ENCODE peak calls at places on chromosomes 12 and 14, in seven cellular contexts. One of them, this sample, is unnamed.

GRCh38 chr14:96051642-96052540 is 12.7 kb downstream of the C14orf132 start:
- DNase-seq in substantia nigra: no peak
- DNase-seq in lower lobe of right lung: no peak
- DNase-seq in transverse colon: no peak
- DNase-seq in GM23248: no peak
- DNase-seq in ovary: no peak
- DNase-seq in GM12878: no peak
- DNase-seq in this sample: no peak

GRCh38 chr14:87076146-87076545 is 916.8 kb downstream of the GALC start:
- DNase-seq in transverse colon: no peak
- DNase-seq in GM12878: no peak
- DNase-seq in GM23248: no peak
- DNase-seq in substantia nigra: no peak
- DNase-seq in ovary: no peak
- DNase-seq in lower lobe of right lung: no peak
- DNase-seq in this sample: no peak

GRCh38 chr14:68282479-68283377 is 463.1 kb downstream of the RAD51B start:
- DNase-seq in lower lobe of right lung: no peak
- DNase-seq in transverse colon: no peak
- DNase-seq in GM12878: peak
- DNase-seq in substantia nigra: no peak
- DNase-seq in ovary: no peak
- DNase-seq in GM23248: no peak
- DNase-seq in this sample: no peak

GRCh38 chr12:18171571-18171970 is 81.6 kb upstream of the RERGL start:
- DNase-seq in ovary: no peak
- DNase-seq in GM12878: no peak
- DNase-seq in lower lobe of right lung: no peak
- DNase-seq in GM23248: peak
- DNase-seq in substantia nigra: no peak
- DNase-seq in transverse colon: no peak
- DNase-seq in this sample: no peak

GRCh38 chr14:35858521-35859209 is 32.5 kb downstream of the BRMS1L start:
- DNase-seq in lower lobe of right lung: no peak
- DNase-seq in GM23248: peak
- DNase-seq in ovary: no peak
- DNase-seq in transverse colon: no peak
- DNase-seq in GM12878: no peak
- DNase-seq in substantia nigra: no peak
- DNase-seq in this sample: no peak

GRCh38 chr14:89600950-89601826 is 184.2 kb upstream of the FOXN3 start:
- DNase-seq in transverse colon: no peak
- DNase-seq in ovary: no peak
- DNase-seq in GM12878: no peak
- DNase-seq in substantia nigra: no peak
- DNase-seq in lower lobe of right lung: no peak
- DNase-seq in GM23248: peak
- DNase-seq in this sample: no peak

GRCh38 chr14:100586520-100587247 is 533 bp downstream of the BEGAIN start:
- DNase-seq in GM23248: peak
- DNase-seq in GM12878: no peak
- DNase-seq in transverse colon: peak
- DNase-seq in lower lobe of right lung: peak
- DNase-seq in substantia nigra: no peak
- DNase-seq in ovary: peak
- DNase-seq in this sample: no peak

GRCh38 chr12:90128526-90128925 is 419.9 kb upstream of the ATP2B1 start:
- DNase-seq in GM12878: no peak
- DNase-seq in lower lobe of right lung: no peak
- DNase-seq in ovary: no peak
- DNase-seq in GM23248: no peak
- DNase-seq in substantia nigra: no peak
- DNase-seq in transverse colon: no peak
- DNase-seq in this sample: no peak

GRCh38 chr14:25394791-25395391 is 344.9 kb upstream of the STXBP6 start:
- DNase-seq in GM12878: no peak
- DNase-seq in lower lobe of right lung: no peak
- DNase-seq in ovary: no peak
- DNase-seq in substantia nigra: no peak
- DNase-seq in transverse colon: no peak
- DNase-seq in GM23248: no peak
- DNase-seq in this sample: no peak

GRCh38 chr12:83097656-83098055 is 410.9 kb downstream of the TMTC2 start:
- DNase-seq in substantia nigra: no peak
- DNase-seq in transverse colon: no peak
- DNase-seq in GM12878: no peak
- DNase-seq in lower lobe of right lung: no peak
- DNase-seq in ovary: no peak
- DNase-seq in GM23248: no peak
- DNase-seq in this sample: no peak

GRCh38 chr14:31020834-31021575 is 4.4 kb upstream of the AP4S1 start:
- DNase-seq in GM23248: no peak
- DNase-seq in lower lobe of right lung: no peak
- DNase-seq in ovary: no peak
- DNase-seq in transverse colon: no peak
- DNase-seq in GM12878: no peak
- DNase-seq in substantia nigra: no peak
- DNase-seq in this sample: no peak

GRCh38 chr12:105613269-105613668 is 282.8 kb downstream of the C12orf75 start:
- DNase-seq in lower lobe of right lung: no peak
- DNase-seq in GM12878: no peak
- DNase-seq in ovary: no peak
- DNase-seq in GM23248: no peak
- DNase-seq in substantia nigra: no peak
- DNase-seq in transverse colon: no peak
- DNase-seq in this sample: no peak

GRCh38 chr14:31420013-31420318 is 384 bp downstream of the HEATR5A start:
- DNase-seq in lower lobe of right lung: peak
- DNase-seq in GM12878: no peak
- DNase-seq in transverse colon: peak
- DNase-seq in GM23248: no peak
- DNase-seq in substantia nigra: peak
- DNase-seq in ovary: peak
- DNase-seq in this sample: no peak

GRCh38 chr14:105026033-105026785 is 5.3 kb upstream of the CDCA4 start:
- DNase-seq in ovary: no peak
- DNase-seq in lower lobe of right lung: no peak
- DNase-seq in GM12878: peak
- DNase-seq in GM23248: peak
- DNase-seq in transverse colon: no peak
- DNase-seq in substantia nigra: no peak
- DNase-seq in this sample: no peak

GRCh38 chr12:57090924-57091632 is 2.2 kb downstream of the NAB2 start:
- DNase-seq in GM12878: no peak
- DNase-seq in lower lobe of right lung: no peak
- DNase-seq in GM23248: peak
- DNase-seq in ovary: peak
- DNase-seq in substantia nigra: peak
- DNase-seq in transverse colon: no peak
- DNase-seq in this sample: no peak

GRCh38 chr14:70022771-70023445 is 143.7 kb downstream of the SMOC1 start:
- DNase-seq in ovary: no peak
- DNase-seq in transverse colon: no peak
- DNase-seq in substantia nigra: no peak
- DNase-seq in GM12878: no peak
- DNase-seq in GM23248: no peak
- DNase-seq in lower lobe of right lung: no peak
- DNase-seq in this sample: no peak
- H3K27ac ChIP-seq in ovary: no peak
- H3K27ac ChIP-seq in transverse colon: no peak
- H3K27ac ChIP-seq in substantia nigra: no peak
- H3K27ac ChIP-seq in GM12878: no peak
- H3K27ac ChIP-seq in GM23248: no peak
- H3K27ac ChIP-seq in lower lobe of right lung: no peak
- H3K27ac ChIP-seq in this sample: no peak

DNA sequence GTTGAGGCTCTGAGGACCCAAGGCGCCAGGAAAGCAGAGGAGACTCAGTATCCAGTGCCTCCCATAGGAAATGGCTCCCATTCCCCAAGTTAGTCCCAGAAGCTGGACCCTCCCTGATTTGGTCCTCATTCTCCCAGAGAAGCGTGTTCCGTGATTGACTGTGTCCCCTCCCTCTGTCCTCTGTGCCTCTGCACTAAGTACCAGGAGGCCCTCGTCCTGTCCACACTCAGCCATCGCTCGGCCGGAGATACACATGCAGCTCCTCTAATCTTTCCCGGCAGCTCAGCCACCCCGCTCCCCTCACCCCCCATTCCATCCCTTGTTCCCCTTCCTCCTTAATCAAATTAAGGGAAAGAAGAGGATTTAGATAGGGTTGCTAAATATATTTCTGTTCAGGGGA is 28.3 kb upstream of the ATP2A2 start:
- DNase-seq in GM23248: no peak
- DNase-seq in GM12878: no peak
- DNase-seq in substantia nigra: no peak
- DNase-seq in ovary: no peak
- DNase-seq in lower lobe of right lung: no peak
- DNase-seq in transverse colon: no peak
- DNase-seq in this sample: no peak
- H3K27ac ChIP-seq in GM23248: no peak
- H3K27ac ChIP-seq in GM12878: no peak
- H3K27ac ChIP-seq in substantia nigra: no peak
- H3K27ac ChIP-seq in ovary: no peak
- H3K27ac ChIP-seq in lower lobe of right lung: no peak
- H3K27ac ChIP-seq in transverse colon: no peak
- H3K27ac ChIP-seq in this sample: no peak

DNA sequence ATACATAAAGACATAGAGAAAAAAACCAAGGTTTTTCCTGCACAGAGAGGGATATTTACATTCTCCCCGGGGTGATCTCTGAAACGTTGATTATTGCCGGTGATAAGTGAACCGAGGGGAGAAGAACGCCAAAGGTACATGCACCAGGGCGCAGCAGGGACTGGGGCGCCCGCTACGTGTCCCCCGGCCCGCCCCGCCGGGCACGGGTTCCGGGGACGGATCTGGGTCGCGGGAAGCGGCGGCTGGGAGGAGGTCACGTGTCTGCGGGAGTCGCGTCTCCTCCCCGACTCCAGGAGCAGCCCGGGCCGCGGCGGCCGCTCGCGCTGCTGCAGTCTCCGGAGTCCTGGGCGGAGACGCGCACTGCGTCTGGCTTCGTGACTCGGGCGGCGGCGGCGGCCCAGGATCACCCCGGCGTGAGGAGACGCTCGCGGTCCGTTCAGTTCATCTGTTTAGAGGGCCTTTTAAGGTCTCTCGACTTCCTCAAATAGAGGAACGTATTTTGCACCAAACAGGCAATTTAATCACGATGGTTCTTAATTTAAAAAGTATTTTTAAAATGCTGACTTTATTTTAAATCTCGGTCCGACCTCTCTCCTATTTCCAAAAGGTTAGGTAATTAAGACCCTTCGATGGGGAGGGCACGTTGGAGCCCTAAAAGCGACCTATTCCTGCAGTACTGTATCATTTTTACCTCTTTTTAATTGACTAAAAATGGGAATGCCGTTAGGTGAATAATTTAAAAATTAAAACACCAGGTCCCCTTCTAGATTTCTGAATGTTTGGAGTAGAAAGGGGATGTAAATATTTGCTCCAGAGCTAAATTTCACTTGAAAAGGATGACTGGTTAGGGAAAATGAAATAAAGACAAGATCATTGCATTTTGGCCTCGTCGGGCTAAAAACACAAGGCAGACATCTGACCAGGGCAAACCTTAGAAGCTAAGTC is 1.8 kb upstream of the BHLHE41 start:
- DNase-seq in GM23248: peak
- DNase-seq in substantia nigra: peak
- DNase-seq in ovary: peak
- DNase-seq in transverse colon: peak
- DNase-seq in GM12878: no peak
- DNase-seq in lower lobe of right lung: peak
- DNase-seq in this sample: peak
- H3K27ac ChIP-seq in GM23248: peak
- H3K27ac ChIP-seq in substantia nigra: peak
- H3K27ac ChIP-seq in ovary: peak
- H3K27ac ChIP-seq in transverse colon: peak
- H3K27ac ChIP-seq in GM12878: no peak
- H3K27ac ChIP-seq in lower lobe of right lung: peak
- H3K27ac ChIP-seq in this sample: no peak

DNA sequence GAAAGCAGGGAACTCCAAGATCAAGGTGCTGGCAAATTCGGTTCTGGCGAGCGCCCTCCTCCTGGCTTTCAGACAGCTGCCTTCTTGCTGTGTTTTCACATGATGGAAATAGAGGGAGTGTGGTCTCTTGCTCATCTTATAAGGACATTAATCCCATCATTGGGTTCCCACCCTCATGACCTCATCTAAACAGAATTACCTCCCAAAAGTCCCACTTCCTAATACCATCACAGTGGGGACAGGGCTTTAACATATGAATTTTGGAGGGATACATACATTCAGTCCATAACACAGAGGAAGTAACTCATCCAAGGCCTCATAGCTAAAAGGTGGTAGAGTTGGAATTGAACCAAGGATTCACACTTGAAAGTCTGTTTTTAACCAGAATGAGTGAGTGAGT is 28.6 kb downstream of the DYRK2 start:
- DNase-seq in ovary: no peak
- DNase-seq in GM23248: peak
- DNase-seq in transverse colon: no peak
- DNase-seq in substantia nigra: no peak
- DNase-seq in GM12878: no peak
- DNase-seq in lower lobe of right lung: no peak
- DNase-seq in this sample: no peak
- H3K27ac ChIP-seq in ovary: no peak
- H3K27ac ChIP-seq in GM23248: peak
- H3K27ac ChIP-seq in transverse colon: no peak
- H3K27ac ChIP-seq in substantia nigra: no peak
- H3K27ac ChIP-seq in GM12878: no peak
- H3K27ac ChIP-seq in lower lobe of right lung: no peak
- H3K27ac ChIP-seq in this sample: no peak

GRCh38 chr12:116202433-116202832 is 75.1 kb downstream of the MED13L start:
- DNase-seq in GM12878: no peak
- DNase-seq in transverse colon: no peak
- DNase-seq in substantia nigra: no peak
- DNase-seq in GM23248: peak
- DNase-seq in lower lobe of right lung: no peak
- DNase-seq in ovary: no peak
- DNase-seq in this sample: no peak

GRCh38 chr12:116202940-116203339 is 74.6 kb downstream of the MED13L start:
- DNase-seq in GM23248: peak
- DNase-seq in ovary: no peak
- DNase-seq in substantia nigra: no peak
- DNase-seq in GM12878: no peak
- DNase-seq in lower lobe of right lung: no peak
- DNase-seq in transverse colon: no peak
- DNase-seq in this sample: no peak

GRCh38 chr12:116200812-116201211 is 76.7 kb downstream of the MED13L start:
- DNase-seq in ovary: no peak
- DNase-seq in transverse colon: no peak
- DNase-seq in GM23248: peak
- DNase-seq in lower lobe of right lung: no peak
- DNase-seq in GM12878: no peak
- DNase-seq in substantia nigra: no peak
- DNase-seq in this sample: no peak

GRCh38 chr12:116201359-116201758 is 76.1 kb downstream of the MED13L start:
- DNase-seq in GM12878: no peak
- DNase-seq in transverse colon: no peak
- DNase-seq in GM23248: no peak
- DNase-seq in substantia nigra: no peak
- DNase-seq in lower lobe of right lung: no peak
- DNase-seq in ovary: no peak
- DNase-seq in this sample: no peak

GRCh38 chr12:116201908-116202307 is 75.6 kb downstream of the MED13L start:
- DNase-seq in GM12878: no peak
- DNase-seq in GM23248: peak
- DNase-seq in ovary: no peak
- DNase-seq in substantia nigra: no peak
- DNase-seq in transverse colon: no peak
- DNase-seq in lower lobe of right lung: no peak
- DNase-seq in this sample: no peak
- H3K27ac ChIP-seq in GM12878: no peak
- H3K27ac ChIP-seq in GM23248: peak
- H3K27ac ChIP-seq in ovary: no peak
- H3K27ac ChIP-seq in substantia nigra: no peak
- H3K27ac ChIP-seq in transverse colon: no peak
- H3K27ac ChIP-seq in lower lobe of right lung: no peak
- H3K27ac ChIP-seq in this sample: no peak